ENCODE peak calls at places on chromosome 13, in seven cellular contexts. P is hepatocyte; F is cardiac muscle cell; V is CD4-positive, alpha-beta memory T cell; G is heart left ventricle; D is lung; A is upper lobe of right lung. Z is an unnamed sample.

GRCh38 chr13:109727251-109727650 is 59.1 kb downstream of the IRS2 start:
- DNase-seq in V (no peak), G (no peak), A (no peak), P (no peak), D (no peak), F (no peak), Z (no peak)

GRCh38 chr13:67152123-67152522 is 78.0 kb downstream of the PCDH9 start:
- DNase-seq in A (no peak), V (no peak), P (no peak), G (no peak), D (no peak), F (no peak), Z (no peak)

GRCh38 chr13:101026328-101026727 is 351.7 kb upstream of the TMTC4 start:
- DNase-seq in F (no peak), G (no peak), D (no peak), V (no peak), A (no peak), P (no peak), Z (no peak)

GRCh38 chr13:19618925-19619324 is 14.5 kb upstream of the MPHOSPH8 start:
- DNase-seq in G (no peak), P (peak; percentile 16), D (no peak), F (no peak), A (no peak), V (peak; percentile 7), Z (peak; percentile 27)

GRCh38 chr13:45786293-45786920 is 65.1 kb downstream of the SIAH3 start:
- DNase-seq in D (no peak), V (peak; percentile 33), P (no peak), G (peak; percentile 27), A (no peak), F (peak; percentile 76), Z (no peak)

GRCh38 chr13:51097353-51098043 is 13.6 kb downstream of the C13orf42 start:
- DNase-seq in G (no peak), A (no peak), D (no peak), P (no peak), F (peak; percentile 42), V (no peak), Z (no peak)

GRCh38 chr13:77810430-77810829 is 108.2 kb downstream of the EDNRB start:
- DNase-seq in F (peak; percentile 6), P (no peak), A (no peak), V (peak; percentile 1), D (no peak), G (no peak), Z (peak; percentile 58)

GRCh38 chr13:31982124-31982523 is 49.5 kb upstream of the FRY start:
- DNase-seq in G (no peak), P (no peak), A (no peak), V (no peak), F (no peak), D (no peak), Z (no peak)

GRCh38 chr13:20942938-20943518 is 40.5 kb upstream of the XPO4 start:
- DNase-seq in D (no peak), P (no peak), G (no peak), A (no peak), F (no peak), V (no peak), Z (no peak)

GRCh38 chr13:60990032-60990733 is 425.5 kb downstream of the PCDH20 start:
- DNase-seq in F (no peak), P (no peak), D (no peak), A (no peak), V (no peak), G (no peak), Z (no peak)

GRCh38 chr13:77828815-77829214 is 89.8 kb downstream of the EDNRB start:
- DNase-seq in V (no peak), P (no peak), D (no peak), F (no peak), G (no peak), A (no peak), Z (no peak)

GRCh38 chr13:59452189-59452588 is 711.5 kb downstream of the DIAPH3 start:
- DNase-seq in P (no peak), G (no peak), F (no peak), D (no peak), A (no peak), V (no peak), Z (no peak)

GRCh38 chr13:79673993-79674377 is 193.0 kb downstream of the NDFIP2 start:
- DNase-seq in V (no peak), A (no peak), G (no peak), F (no peak), D (no peak), P (no peak), Z (no peak)

GRCh38 chr13:39107484-39108040 is 69.3 kb downstream of the NHLRC3 start:
- DNase-seq in P (no peak), F (no peak), D (no peak), V (no peak), A (no peak), G (no peak), Z (no peak)

GRCh38 chr13:79749985-79750551 is 269.1 kb downstream of the NDFIP2 start:
- DNase-seq in F (peak; percentile 66), P (peak; percentile 62), A (no peak), V (no peak), D (peak; percentile 87), G (peak; percentile 57), Z (no peak)

GRCh38 chr13:30752201-30752797 is 17.0 kb downstream of the ALOX5AP start:
- DNase-seq in F (peak; percentile 60), V (no peak), D (no peak), G (peak; percentile 12), A (no peak), P (peak; percentile 32), Z (no peak)
- H3K27ac ChIP-seq in F (peak overlapping the region; percentile 65), V (no peak overlapping the region), D (no peak overlapping the region), G (peak overlapping the region; percentile 66), A (no peak overlapping the region), P (no peak overlapping the region), Z (no peak overlapping the region)

GRCh38 chr13:33526718-33527117 is 241.2 kb upstream of the STARD13 start:
- DNase-seq in P (no peak), V (no peak), A (no peak), D (no peak), F (no peak), G (no peak), Z (no peak)

GRCh38 chr13:33520480-33520839 is 234.9 kb upstream of the STARD13 start:
- DNase-seq in D (no peak), A (no peak), P (no peak), G (no peak), F (no peak), V (no peak), Z (no peak)

GRCh38 chr13:33531484-33531883 is 245.9 kb upstream of the STARD13 start:
- DNase-seq in F (no peak), V (no peak), G (no peak), P (no peak), A (no peak), D (no peak), Z (no peak)

GRCh38 chr13:33524086-33524485 is 238.5 kb upstream of the STARD13 start:
- DNase-seq in D (no peak), A (no peak), P (no peak), G (no peak), F (no peak), V (no peak), Z (no peak)

GRCh38 chr13:33525759-33526158 is 240.2 kb upstream of the STARD13 start:
- DNase-seq in A (no peak), P (no peak), D (no peak), F (no peak), G (no peak), V (no peak), Z (no peak)
- H3K27ac ChIP-seq in A (no peak overlapping the region), P (no peak overlapping the region), D (no peak overlapping the region), F (no peak overlapping the region), G (no peak overlapping the region), V (no peak overlapping the region), Z (no peak overlapping the region)

GRCh38 chr13:48236528-48237353 is 3.7 kb downstream of the ITM2B start:
- DNase-seq in V (no peak), A (no peak), D (no peak), G (no peak), P (no peak), F (peak; percentile 9), Z (no peak)

GRCh38 chr13:48234652-48235099 is 1.7 kb downstream of the ITM2B start:
- DNase-seq in P (no peak), G (no peak), D (no peak), F (no peak), A (no peak), V (no peak), Z (no peak)

GRCh38 chr13:48235814-48236135 is 2.8 kb downstream of the ITM2B start:
- DNase-seq in G (no peak), P (no peak), V (no peak), F (peak; percentile 6), D (no peak), A (no peak), Z (no peak)

GRCh38 chr13:48233886-48234488 is 981 bp downstream of the ITM2B start:
- DNase-seq in D (no peak), P (peak; percentile 46), G (no peak), V (no peak), F (no peak), A (no peak), Z (no peak)

DNA sequence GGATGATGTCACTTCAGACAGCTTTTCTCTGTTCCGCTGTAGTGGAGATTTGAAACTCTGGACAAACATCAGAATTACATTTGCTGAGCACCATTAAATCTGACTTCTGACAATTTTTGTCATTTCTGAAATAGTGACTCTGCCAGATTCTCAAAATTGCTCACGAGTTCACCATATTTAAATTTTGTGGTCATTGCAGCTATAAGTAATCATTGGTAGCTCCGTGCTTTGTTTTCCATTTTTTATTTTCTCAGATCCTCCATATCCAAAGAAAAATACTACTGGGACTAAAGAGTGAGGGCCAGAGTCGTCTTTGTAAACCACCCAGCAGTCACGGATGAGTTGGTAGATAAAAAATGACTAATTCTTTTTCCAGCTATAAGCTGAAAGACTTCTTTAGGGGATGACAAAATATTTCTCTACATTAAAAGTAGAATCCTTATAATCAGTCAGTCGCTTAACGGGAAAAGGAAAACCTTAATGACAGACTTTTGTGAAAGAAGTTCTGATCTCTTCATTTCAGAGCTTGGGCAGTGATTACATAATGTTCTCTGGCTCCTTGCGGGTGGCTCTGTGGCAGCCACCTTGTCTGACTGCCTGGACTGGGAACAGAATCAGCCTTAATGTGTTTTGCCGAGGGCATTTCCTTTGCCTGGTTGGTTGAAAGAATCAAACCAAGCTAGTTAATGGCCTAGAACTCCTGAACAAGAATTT is 2.3 kb downstream of the ITM2B start:
- DNase-seq in V (peak; percentile 14), G (no peak), D (no peak), P (peak; percentile 27), F (peak; percentile 52), A (no peak), Z (no peak)
- H3K27ac ChIP-seq in V (peak overlapping the region; percentile 55), G (peak overlapping the region; percentile 100), D (peak overlapping the region; percentile 75), P (peak overlapping the region; percentile 99), F (peak overlapping the region; percentile 76), A (peak overlapping the region; percentile 100), Z (no peak overlapping the region)

GRCh38 chr13:111219306-111219705 is 101.1 kb upstream of the TEX29 start:
- DNase-seq in P (no peak), D (no peak), F (no peak), A (no peak), G (peak; percentile 49), V (no peak), Z (no peak)

GRCh38 chr13:111216166-111216960 is 101.3 kb downstream of the ARHGEF7 start:
- DNase-seq in G (no peak), P (peak; percentile 60), D (no peak), F (peak; percentile 72), V (peak; percentile 32), A (no peak), Z (no peak)

GRCh38 chr13:111219950-111220349 is 100.5 kb upstream of the TEX29 start:
- DNase-seq in A (no peak), V (no peak), P (no peak), D (no peak), G (no peak), F (no peak), Z (no peak)

GRCh38 chr13:111215081-111216047 is 100.3 kb downstream of the ARHGEF7 start:
- DNase-seq in V (no peak), A (no peak), D (no peak), G (no peak), F (no peak), P (no peak), Z (no peak)

GRCh38 chr13:111217661-111218060 is 102.6 kb downstream of the ARHGEF7 start:
- DNase-seq in A (peak; percentile 78), F (no peak), D (peak; percentile 46), P (no peak), V (no peak), G (no peak), Z (no peak)
- H3K27ac ChIP-seq in A (no peak overlapping the region), F (no peak overlapping the region), D (peak overlapping the region; percentile 45), P (no peak overlapping the region), V (no peak overlapping the region), G (peak overlapping the region; percentile 25), Z (no peak overlapping the region)